ENCODE peak calls at places on chromosome 2, in ten cellular contexts. One of them, this sample, is unnamed.

GRCh38 chr2:108589372-108589771 is 55.1 kb downstream of the LIMS1 start:
- DNase-seq in AG10803: no peak
- DNase-seq in foreskin keratinocyte: no peak
- DNase-seq in HFF-Myc: no peak
- DNase-seq in neural crest cell: no peak
- DNase-seq in psoas muscle: no peak
- DNase-seq in AG04450: no peak
- DNase-seq in H9: no peak
- DNase-seq in kidney epithelial cell: no peak
- DNase-seq in upper lobe of right lung: no peak
- DNase-seq in this sample: no peak

GRCh38 chr2:138829326-138829725 is 49.1 kb upstream of the NXPH2 start:
- DNase-seq in kidney epithelial cell: no peak
- DNase-seq in psoas muscle: no peak
- DNase-seq in upper lobe of right lung: no peak
- DNase-seq in H9: peak
- DNase-seq in neural crest cell: peak
- DNase-seq in AG10803: no peak
- DNase-seq in AG04450: no peak
- DNase-seq in HFF-Myc: no peak
- DNase-seq in foreskin keratinocyte: no peak
- DNase-seq in this sample: no peak

GRCh38 chr2:222320441-222321395 is 21.9 kb upstream of the PAX3 start:
- DNase-seq in H9: no peak
- DNase-seq in psoas muscle: peak
- DNase-seq in upper lobe of right lung: no peak
- DNase-seq in kidney epithelial cell: no peak
- DNase-seq in AG04450: no peak
- DNase-seq in AG10803: no peak
- DNase-seq in HFF-Myc: no peak
- DNase-seq in neural crest cell: peak
- DNase-seq in foreskin keratinocyte: no peak
- DNase-seq in this sample: no peak

GRCh38 chr2:23636412-23636811 is 251.4 kb downstream of the KLHL29 start:
- DNase-seq in psoas muscle: peak
- DNase-seq in AG04450: no peak
- DNase-seq in H9: no peak
- DNase-seq in kidney epithelial cell: no peak
- DNase-seq in neural crest cell: no peak
- DNase-seq in foreskin keratinocyte: no peak
- DNase-seq in AG10803: peak
- DNase-seq in HFF-Myc: no peak
- DNase-seq in upper lobe of right lung: no peak
- DNase-seq in this sample: no peak

GRCh38 chr2:27518782-27519113 is 22.1 kb downstream of the GCKR start:
- DNase-seq in HFF-Myc: no peak
- DNase-seq in upper lobe of right lung: no peak
- DNase-seq in psoas muscle: no peak
- DNase-seq in neural crest cell: no peak
- DNase-seq in foreskin keratinocyte: no peak
- DNase-seq in AG04450: no peak
- DNase-seq in AG10803: no peak
- DNase-seq in H9: no peak
- DNase-seq in kidney epithelial cell: no peak
- DNase-seq in this sample: no peak

GRCh38 chr2:46487667-46488333 is 8.4 kb downstream of the TMEM247 start:
- DNase-seq in AG04450: peak
- DNase-seq in kidney epithelial cell: no peak
- DNase-seq in neural crest cell: no peak
- DNase-seq in upper lobe of right lung: peak
- DNase-seq in psoas muscle: peak
- DNase-seq in foreskin keratinocyte: no peak
- DNase-seq in AG10803: peak
- DNase-seq in HFF-Myc: peak
- DNase-seq in H9: peak
- DNase-seq in this sample: no peak

GRCh38 chr2:10170256-10170655 is 47.7 kb downstream of the RRM2 start:
- DNase-seq in HFF-Myc: no peak
- DNase-seq in AG10803: peak
- DNase-seq in neural crest cell: no peak
- DNase-seq in kidney epithelial cell: peak
- DNase-seq in H9: no peak
- DNase-seq in upper lobe of right lung: no peak
- DNase-seq in foreskin keratinocyte: no peak
- DNase-seq in psoas muscle: no peak
- DNase-seq in AG04450: no peak
- DNase-seq in this sample: no peak

GRCh38 chr2:159604159-159604558 is 12.2 kb downstream of the BAZ2B start:
- DNase-seq in upper lobe of right lung: no peak
- DNase-seq in H9: no peak
- DNase-seq in foreskin keratinocyte: no peak
- DNase-seq in neural crest cell: no peak
- DNase-seq in kidney epithelial cell: no peak
- DNase-seq in AG10803: no peak
- DNase-seq in HFF-Myc: no peak
- DNase-seq in psoas muscle: no peak
- DNase-seq in AG04450: no peak
- DNase-seq in this sample: no peak

GRCh38 chr2:118224144-118224887 is 136.0 kb downstream of the INSIG2 start:
- DNase-seq in AG04450: no peak
- DNase-seq in psoas muscle: peak
- DNase-seq in H9: peak
- DNase-seq in upper lobe of right lung: peak
- DNase-seq in foreskin keratinocyte: peak
- DNase-seq in AG10803: peak
- DNase-seq in neural crest cell: peak
- DNase-seq in kidney epithelial cell: no peak
- DNase-seq in HFF-Myc: no peak
- DNase-seq in this sample: no peak

GRCh38 chr2:58063641-58064040 is 17.0 kb downstream of the VRK2 start:
- DNase-seq in AG04450: no peak
- DNase-seq in kidney epithelial cell: no peak
- DNase-seq in HFF-Myc: peak
- DNase-seq in upper lobe of right lung: no peak
- DNase-seq in neural crest cell: no peak
- DNase-seq in AG10803: peak
- DNase-seq in foreskin keratinocyte: peak
- DNase-seq in psoas muscle: no peak
- DNase-seq in H9: no peak
- DNase-seq in this sample: no peak

GRCh38 chr2:240123821-240124650 is 12.1 kb downstream of the COPS9 start:
- DNase-seq in H9: peak
- DNase-seq in foreskin keratinocyte: no peak
- DNase-seq in AG04450: no peak
- DNase-seq in upper lobe of right lung: peak
- DNase-seq in AG10803: no peak
- DNase-seq in neural crest cell: no peak
- DNase-seq in HFF-Myc: no peak
- DNase-seq in psoas muscle: peak
- DNase-seq in kidney epithelial cell: no peak
- DNase-seq in this sample: peak

GRCh38 chr2:232850039-232850438 is 20.0 kb upstream of the SNORC start:
- DNase-seq in AG04450: no peak
- DNase-seq in kidney epithelial cell: no peak
- DNase-seq in H9: no peak
- DNase-seq in HFF-Myc: no peak
- DNase-seq in psoas muscle: no peak
- DNase-seq in neural crest cell: no peak
- DNase-seq in foreskin keratinocyte: no peak
- DNase-seq in upper lobe of right lung: no peak
- DNase-seq in AG10803: no peak
- DNase-seq in this sample: no peak

GRCh38 chr2:241968417-241968816 is 98.9 kb downstream of the RTP5 start:
- DNase-seq in AG10803: no peak
- DNase-seq in upper lobe of right lung: no peak
- DNase-seq in HFF-Myc: no peak
- DNase-seq in H9: no peak
- DNase-seq in neural crest cell: no peak
- DNase-seq in psoas muscle: no peak
- DNase-seq in foreskin keratinocyte: no peak
- DNase-seq in kidney epithelial cell: no peak
- DNase-seq in AG04450: no peak
- DNase-seq in this sample: no peak

GRCh38 chr2:129797489-129798300 is 181.8 kb upstream of the RAB6C start:
- DNase-seq in AG04450: no peak
- DNase-seq in kidney epithelial cell: no peak
- DNase-seq in AG10803: no peak
- DNase-seq in foreskin keratinocyte: no peak
- DNase-seq in psoas muscle: no peak
- DNase-seq in HFF-Myc: no peak
- DNase-seq in H9: no peak
- DNase-seq in neural crest cell: no peak
- DNase-seq in upper lobe of right lung: no peak
- DNase-seq in this sample: peak

DNA sequence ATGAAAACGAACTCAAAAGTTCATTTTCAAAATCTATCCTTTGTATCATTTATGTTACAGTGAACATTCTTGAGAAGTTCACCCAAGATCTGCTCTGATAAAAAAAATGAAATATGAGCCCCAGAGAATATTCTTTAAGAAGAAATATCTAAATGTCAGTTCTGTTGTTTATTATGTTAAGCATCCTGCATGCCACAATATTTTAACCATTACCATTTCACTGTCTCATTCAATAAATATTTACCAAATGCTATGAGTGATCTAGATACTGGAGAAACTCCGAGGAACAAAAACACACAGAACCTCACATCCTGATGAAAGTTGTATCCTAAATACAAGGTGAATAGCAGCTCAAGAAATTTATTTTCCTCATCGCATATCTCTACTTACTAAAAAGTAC is 170.2 kb downstream of the ZNF385B start:
- DNase-seq in HFF-Myc: no peak
- DNase-seq in AG04450: no peak
- DNase-seq in H9: no peak
- DNase-seq in neural crest cell: no peak
- DNase-seq in upper lobe of right lung: no peak
- DNase-seq in kidney epithelial cell: no peak
- DNase-seq in psoas muscle: no peak
- DNase-seq in AG10803: no peak
- DNase-seq in foreskin keratinocyte: no peak
- DNase-seq in this sample: no peak
- TF ChIP-seq CTCF in HFF-Myc: no peak
- TF ChIP-seq CTCF in AG04450: no peak
- TF ChIP-seq CTCF in H9: no peak
- TF ChIP-seq CTCF in neural crest cell: no peak
- TF ChIP-seq CTCF in upper lobe of right lung: no peak
- TF ChIP-seq CTCF in kidney epithelial cell: no peak
- TF ChIP-seq CTCF in psoas muscle: no peak
- TF ChIP-seq CTCF in AG10803: no peak
- TF ChIP-seq CTCF in foreskin keratinocyte: no peak
- TF ChIP-seq CTCF in this sample: no peak

DNA sequence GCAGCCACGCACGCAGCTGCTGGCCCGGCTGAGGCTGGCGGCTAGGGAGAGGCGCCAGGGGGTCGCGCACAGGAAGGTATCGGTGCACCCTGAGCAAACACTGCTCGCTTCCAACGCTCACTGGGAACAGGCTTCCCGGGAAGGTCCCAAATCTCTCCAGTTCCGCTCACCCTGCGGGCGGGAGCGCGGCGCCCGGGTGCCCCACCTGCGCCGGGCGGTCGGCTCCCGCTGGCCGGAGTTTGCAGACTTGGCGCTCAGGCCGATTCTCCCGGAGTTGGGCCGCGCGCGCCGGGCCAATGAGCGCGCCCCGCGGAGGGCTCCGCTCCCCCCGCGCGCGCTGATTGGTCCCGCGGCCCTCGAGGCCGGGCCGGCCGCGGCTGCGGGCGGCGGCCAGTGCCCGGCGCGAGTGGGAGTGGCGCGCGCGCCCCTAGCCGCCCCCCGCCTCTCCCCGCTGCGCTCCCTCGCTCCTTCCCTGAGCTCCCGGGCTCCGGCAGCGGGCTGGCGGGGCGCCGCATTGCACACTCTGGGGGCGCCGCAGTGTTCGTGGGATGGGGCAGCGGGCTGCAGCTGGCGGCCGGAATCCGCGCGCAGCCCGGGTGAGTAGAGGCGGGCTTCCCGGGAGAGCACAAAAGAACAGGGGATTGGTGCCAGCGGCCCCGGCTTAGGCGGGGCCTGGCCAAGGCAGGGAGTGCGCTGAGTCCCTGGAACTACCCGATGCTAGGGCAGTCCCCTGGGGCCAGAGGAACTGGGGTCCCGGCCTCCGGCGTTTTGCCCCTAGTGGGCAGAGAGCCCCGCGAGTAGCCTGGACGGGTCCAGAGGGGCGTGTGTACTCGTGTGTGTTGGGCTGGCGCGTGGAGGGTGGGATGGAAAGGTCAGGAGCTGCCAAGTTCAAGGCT is at the start of gene LYPD6:
- DNase-seq in psoas muscle: peak
- DNase-seq in AG10803: peak
- DNase-seq in H9: peak
- DNase-seq in AG04450: no peak
- DNase-seq in kidney epithelial cell: no peak
- DNase-seq in neural crest cell: peak
- DNase-seq in HFF-Myc: no peak
- DNase-seq in upper lobe of right lung: peak
- DNase-seq in foreskin keratinocyte: peak
- DNase-seq in this sample: peak
- TF ChIP-seq CTCF in psoas muscle: no peak
- TF ChIP-seq CTCF in AG10803: no peak
- TF ChIP-seq CTCF in H9: no peak
- TF ChIP-seq CTCF in AG04450: peak
- TF ChIP-seq CTCF in kidney epithelial cell: no peak
- TF ChIP-seq CTCF in neural crest cell: peak
- TF ChIP-seq CTCF in HFF-Myc: no peak
- TF ChIP-seq CTCF in upper lobe of right lung: no peak
- TF ChIP-seq CTCF in foreskin keratinocyte: no peak
- TF ChIP-seq CTCF in this sample: no peak

DNA sequence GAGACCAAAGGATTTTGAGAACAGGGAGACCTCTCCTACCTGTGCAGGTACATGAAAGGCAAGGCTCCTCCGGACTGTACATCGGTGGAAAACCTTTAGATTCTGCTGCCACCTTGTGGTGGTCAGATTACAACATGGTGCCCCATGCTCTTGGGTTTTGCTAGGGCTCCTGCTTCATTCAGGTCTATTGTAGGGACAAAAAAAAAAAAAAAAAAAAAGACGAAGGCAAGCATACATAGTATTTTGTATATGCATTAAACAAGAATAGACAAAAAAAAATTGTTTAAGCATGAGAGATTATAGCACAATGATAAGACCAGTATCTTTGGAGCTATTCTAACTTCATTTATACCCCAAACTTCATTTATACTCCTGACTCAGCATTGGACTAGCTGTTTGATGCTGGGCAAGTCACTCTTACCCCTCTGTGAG is 27.4 kb upstream of the SPR start:
- DNase-seq in H9: peak
- DNase-seq in psoas muscle: no peak
- DNase-seq in neural crest cell: peak
- DNase-seq in kidney epithelial cell: no peak
- DNase-seq in foreskin keratinocyte: peak
- DNase-seq in AG04450: peak
- DNase-seq in AG10803: peak
- DNase-seq in upper lobe of right lung: no peak
- DNase-seq in HFF-Myc: no peak
- DNase-seq in this sample: no peak
- TF ChIP-seq CTCF in H9: peak
- TF ChIP-seq CTCF in psoas muscle: peak
- TF ChIP-seq CTCF in neural crest cell: peak
- TF ChIP-seq CTCF in kidney epithelial cell: peak
- TF ChIP-seq CTCF in foreskin keratinocyte: peak
- TF ChIP-seq CTCF in AG04450: peak
- TF ChIP-seq CTCF in AG10803: peak
- TF ChIP-seq CTCF in upper lobe of right lung: peak
- TF ChIP-seq CTCF in HFF-Myc: peak
- TF ChIP-seq CTCF in this sample: peak

GRCh38 chr2:127174176-127174575 is 45.9 kb downstream of the CYP27C1 start:
- DNase-seq in AG10803: no peak
- DNase-seq in H9: no peak
- DNase-seq in upper lobe of right lung: no peak
- DNase-seq in psoas muscle: no peak
- DNase-seq in foreskin keratinocyte: no peak
- DNase-seq in kidney epithelial cell: no peak
- DNase-seq in HFF-Myc: no peak
- DNase-seq in AG04450: no peak
- DNase-seq in neural crest cell: no peak
- DNase-seq in this sample: no peak
- TF ChIP-seq CTCF in AG10803: peak
- TF ChIP-seq CTCF in H9: peak
- TF ChIP-seq CTCF in upper lobe of right lung: peak
- TF ChIP-seq CTCF in psoas muscle: peak
- TF ChIP-seq CTCF in foreskin keratinocyte: peak
- TF ChIP-seq CTCF in kidney epithelial cell: peak
- TF ChIP-seq CTCF in HFF-Myc: peak
- TF ChIP-seq CTCF in AG04450: peak
- TF ChIP-seq CTCF in neural crest cell: peak
- TF ChIP-seq CTCF in this sample: peak